ENCODE peak calls at places on chromosomes 13 and 19, in eight cellular contexts. One of them, this sample, is unnamed.

GRCh38 chr19:48635263-48635965 is 1.8 kb downstream of the DBP start:
- DNase-seq in left lobe of liver: peak
- DNase-seq in stimulated activated CD4-positive, alpha-beta T cell treated with anti-CD3 and anti-CD28 coated beads, TNF-alpha, amount 100 ng/mL, for 48 hours: no peak
- DNase-seq in GM13976: peak
- DNase-seq in WTC11: peak
- DNase-seq in dermis blood vessel endothelial cell: peak
- DNase-seq in SW 1271: peak
- DNase-seq in cardiac fibroblast: peak
- DNase-seq in this sample: no peak

GRCh38 chr13:113456116-113456702 is 2.9 kb upstream of the ADPRHL1 start:
- DNase-seq in left lobe of liver: no peak
- DNase-seq in stimulated activated CD4-positive, alpha-beta T cell treated with anti-CD3 and anti-CD28 coated beads, TNF-alpha, amount 100 ng/mL, for 48 hours: no peak
- DNase-seq in GM13976: no peak
- DNase-seq in WTC11: no peak
- DNase-seq in dermis blood vessel endothelial cell: no peak
- DNase-seq in SW 1271: no peak
- DNase-seq in cardiac fibroblast: no peak
- DNase-seq in this sample: no peak

GRCh38 chr13:89783221-89783755 is 1564.2 kb upstream of the MIR17HG start:
- DNase-seq in left lobe of liver: no peak
- DNase-seq in stimulated activated CD4-positive, alpha-beta T cell treated with anti-CD3 and anti-CD28 coated beads, TNF-alpha, amount 100 ng/mL, for 48 hours: no peak
- DNase-seq in GM13976: no peak
- DNase-seq in WTC11: no peak
- DNase-seq in dermis blood vessel endothelial cell: no peak
- DNase-seq in SW 1271: no peak
- DNase-seq in cardiac fibroblast: no peak
- DNase-seq in this sample: no peak

GRCh38 chr13:113453962-113454361 is 674 bp upstream of the ADPRHL1 start:
- DNase-seq in left lobe of liver: no peak
- DNase-seq in stimulated activated CD4-positive, alpha-beta T cell treated with anti-CD3 and anti-CD28 coated beads, TNF-alpha, amount 100 ng/mL, for 48 hours: no peak
- DNase-seq in GM13976: no peak
- DNase-seq in WTC11: no peak
- DNase-seq in dermis blood vessel endothelial cell: no peak
- DNase-seq in SW 1271: no peak
- DNase-seq in cardiac fibroblast: peak
- DNase-seq in this sample: no peak

GRCh38 chr19:13057147-13057572 is 45.5 kb downstream of the LYL1 start:
- DNase-seq in left lobe of liver: no peak
- DNase-seq in stimulated activated CD4-positive, alpha-beta T cell treated with anti-CD3 and anti-CD28 coated beads, TNF-alpha, amount 100 ng/mL, for 48 hours: no peak
- DNase-seq in GM13976: no peak
- DNase-seq in WTC11: no peak
- DNase-seq in dermis blood vessel endothelial cell: no peak
- DNase-seq in SW 1271: no peak
- DNase-seq in cardiac fibroblast: no peak
- DNase-seq in this sample: no peak

GRCh38 chr19:18743281-18743825 is 47.8 kb downstream of the COMP start:
- DNase-seq in left lobe of liver: no peak
- DNase-seq in stimulated activated CD4-positive, alpha-beta T cell treated with anti-CD3 and anti-CD28 coated beads, TNF-alpha, amount 100 ng/mL, for 48 hours: no peak
- DNase-seq in GM13976: no peak
- DNase-seq in WTC11: no peak
- DNase-seq in dermis blood vessel endothelial cell: no peak
- DNase-seq in SW 1271: no peak
- DNase-seq in cardiac fibroblast: peak
- DNase-seq in this sample: peak

GRCh38 chr13:73810647-73811046 is 323.6 kb downstream of the KLF12 start:
- DNase-seq in left lobe of liver: no peak
- DNase-seq in stimulated activated CD4-positive, alpha-beta T cell treated with anti-CD3 and anti-CD28 coated beads, TNF-alpha, amount 100 ng/mL, for 48 hours: no peak
- DNase-seq in GM13976: no peak
- DNase-seq in WTC11: no peak
- DNase-seq in dermis blood vessel endothelial cell: no peak
- DNase-seq in SW 1271: no peak
- DNase-seq in cardiac fibroblast: no peak
- DNase-seq in this sample: no peak

GRCh38 chr13:43389573-43389972 is 366.2 kb downstream of the DNAJC15 start:
- DNase-seq in left lobe of liver: no peak
- DNase-seq in stimulated activated CD4-positive, alpha-beta T cell treated with anti-CD3 and anti-CD28 coated beads, TNF-alpha, amount 100 ng/mL, for 48 hours: no peak
- DNase-seq in GM13976: no peak
- DNase-seq in WTC11: no peak
- DNase-seq in dermis blood vessel endothelial cell: no peak
- DNase-seq in SW 1271: no peak
- DNase-seq in cardiac fibroblast: peak
- DNase-seq in this sample: no peak

GRCh38 chr19:41412953-41413352 is 14.2 kb downstream of the B3GNT8 start:
- DNase-seq in left lobe of liver: no peak
- DNase-seq in stimulated activated CD4-positive, alpha-beta T cell treated with anti-CD3 and anti-CD28 coated beads, TNF-alpha, amount 100 ng/mL, for 48 hours: no peak
- DNase-seq in GM13976: no peak
- DNase-seq in WTC11: no peak
- DNase-seq in dermis blood vessel endothelial cell: no peak
- DNase-seq in SW 1271: no peak
- DNase-seq in cardiac fibroblast: no peak
- DNase-seq in this sample: no peak

GRCh38 chr13:31774186-31774585 is 34.9 kb downstream of the RXFP2 start:
- DNase-seq in left lobe of liver: no peak
- DNase-seq in stimulated activated CD4-positive, alpha-beta T cell treated with anti-CD3 and anti-CD28 coated beads, TNF-alpha, amount 100 ng/mL, for 48 hours: no peak
- DNase-seq in GM13976: no peak
- DNase-seq in WTC11: no peak
- DNase-seq in dermis blood vessel endothelial cell: no peak
- DNase-seq in SW 1271: no peak
- DNase-seq in cardiac fibroblast: no peak
- DNase-seq in this sample: no peak

GRCh38 chr13:111573801-111574200 is 253.4 kb downstream of the TEX29 start:
- DNase-seq in left lobe of liver: no peak
- DNase-seq in stimulated activated CD4-positive, alpha-beta T cell treated with anti-CD3 and anti-CD28 coated beads, TNF-alpha, amount 100 ng/mL, for 48 hours: no peak
- DNase-seq in GM13976: no peak
- DNase-seq in WTC11: no peak
- DNase-seq in dermis blood vessel endothelial cell: no peak
- DNase-seq in SW 1271: no peak
- DNase-seq in cardiac fibroblast: no peak
- DNase-seq in this sample: no peak